ENCODE peak calls at places on chromosomes 16 and 17, in five cellular contexts. B, L, K, I and C are unnamed samples.

GRCh38 chr17:68344701-68345136 is 53.4 kb downstream of the ARSG start:
- DNase-seq in B (no peak), L (no peak), K (no peak), I (no peak), C (no peak)

GRCh38 chr17:1904273-1905052 is 74.7 kb downstream of the RPA1 start:
- DNase-seq in B (no peak), L (no peak), K (no peak), I (no peak), C (no peak)

GRCh38 chr16:749010-749409 is 8.2 kb upstream of the CIAO3 start:
- DNase-seq in B (no peak), L (no peak), K (no peak), I (no peak), C (no peak)

GRCh38 chr16:75025766-75026165 is 26.9 kb downstream of the ZNRF1 start:
- DNase-seq in B (no peak), L (no peak), K (no peak), I (no peak), C (no peak)

GRCh38 chr17:1961187-1961586 is 63.9 kb downstream of the RTN4RL1 start:
- DNase-seq in B (no peak), L (no peak), K (no peak), I (no peak), C (no peak)

GRCh38 chr17:12512712-12513355 is 152.9 kb upstream of the MYOCD start:
- DNase-seq in B (no peak), L (no peak), K (no peak), I (no peak), C (no peak)

GRCh38 chr16:22220714-22221113 is 14.6 kb downstream of the EEF2K start:
- DNase-seq in B (no peak), L (no peak), K (no peak), I (peak), C (peak)

GRCh38 chr17:19361326-19361725 is 1.2 kb downstream of the B9D1 start:
- DNase-seq in B (no peak), L (no peak), K (no peak), I (no peak), C (no peak)

GRCh38 chr17:42460371-42460770 is 1.7 kb downstream of the ATP6V0A1 start:
- DNase-seq in B (no peak), L (no peak), K (no peak), I (no peak), C (peak)

GRCh38 chr16:50539053-50539615 is 9.1 kb upstream of the NKD1 start:
- DNase-seq in B (no peak), L (no peak), K (no peak), I (no peak), C (no peak)

GRCh38 chr17:28747046-28747691 is 3.4 kb downstream of the TRAF4 start:
- DNase-seq in B (no peak), L (peak), K (no peak), I (peak), C (peak)